ENCODE peak calls at places on chromosomes 2 and 18, in seven cellular contexts. One of them, this sample, is unnamed.

GRCh38 chr2:230457793-230458192 is 41.8 kb downstream of the SP100 start:
- DNase-seq in epithelial cell of esophagus: no peak
- DNase-seq in A172: no peak
- DNase-seq in GM12865: no peak
- DNase-seq in substantia nigra: no peak
- DNase-seq in breast epithelium: no peak
- DNase-seq in aorta: no peak
- DNase-seq in this sample: no peak

GRCh38 chr18:9506046-9506792 is 30.9 kb downstream of the RALBP1 start:
- DNase-seq in substantia nigra: no peak
- DNase-seq in GM12865: peak
- DNase-seq in epithelial cell of esophagus: peak
- DNase-seq in breast epithelium: no peak
- DNase-seq in aorta: no peak
- DNase-seq in A172: no peak
- DNase-seq in this sample: no peak

GRCh38 chr2:19330436-19330835 is 28.0 kb downstream of the OSR1 start:
- DNase-seq in GM12865: no peak
- DNase-seq in breast epithelium: no peak
- DNase-seq in A172: no peak
- DNase-seq in aorta: no peak
- DNase-seq in epithelial cell of esophagus: no peak
- DNase-seq in substantia nigra: no peak
- DNase-seq in this sample: no peak

GRCh38 chr18:8607776-8608682 is 1.2 kb upstream of the RAB12 start:
- DNase-seq in GM12865: peak
- DNase-seq in substantia nigra: no peak
- DNase-seq in breast epithelium: no peak
- DNase-seq in epithelial cell of esophagus: no peak
- DNase-seq in A172: no peak
- DNase-seq in aorta: no peak
- DNase-seq in this sample: no peak

GRCh38 chr18:42339324-42339723 is 384.3 kb downstream of the PIK3C3 start:
- DNase-seq in aorta: no peak
- DNase-seq in breast epithelium: no peak
- DNase-seq in GM12865: no peak
- DNase-seq in A172: peak
- DNase-seq in epithelial cell of esophagus: no peak
- DNase-seq in substantia nigra: no peak
- DNase-seq in this sample: no peak

GRCh38 chr2:164860694-164861042 is 19.0 kb upstream of the COBLL1 start:
- DNase-seq in GM12865: no peak
- DNase-seq in aorta: no peak
- DNase-seq in epithelial cell of esophagus: no peak
- DNase-seq in A172: no peak
- DNase-seq in substantia nigra: no peak
- DNase-seq in breast epithelium: no peak
- DNase-seq in this sample: no peak

GRCh38 chr2:218605438-218605837 is 2.3 kb upstream of the PLCD4 start:
- DNase-seq in substantia nigra: no peak
- DNase-seq in aorta: no peak
- DNase-seq in epithelial cell of esophagus: no peak
- DNase-seq in GM12865: no peak
- DNase-seq in breast epithelium: no peak
- DNase-seq in A172: no peak
- DNase-seq in this sample: no peak

GRCh38 chr2:4930704-4931103 is 761.5 kb upstream of the SOX11 start:
- DNase-seq in breast epithelium: no peak
- DNase-seq in aorta: no peak
- DNase-seq in epithelial cell of esophagus: no peak
- DNase-seq in substantia nigra: no peak
- DNase-seq in A172: no peak
- DNase-seq in GM12865: no peak
- DNase-seq in this sample: no peak

GRCh38 chr2:185857676-185858075 is 119.1 kb downstream of the FSIP2 start:
- DNase-seq in substantia nigra: no peak
- DNase-seq in A172: no peak
- DNase-seq in GM12865: no peak
- DNase-seq in breast epithelium: no peak
- DNase-seq in aorta: no peak
- DNase-seq in epithelial cell of esophagus: peak
- DNase-seq in this sample: no peak

GRCh38 chr2:238895901-238896600 is 48.2 kb downstream of the TWIST2 start:
- DNase-seq in aorta: peak
- DNase-seq in substantia nigra: no peak
- DNase-seq in breast epithelium: peak
- DNase-seq in GM12865: no peak
- DNase-seq in epithelial cell of esophagus: no peak
- DNase-seq in A172: peak
- DNase-seq in this sample: no peak